ENCODE peak calls at places on chromosomes 4 and X, in four cellular contexts. Y is progenitor cell of endocrine pancreas, U is GM23248, E is hippocampal formation. Z is an unnamed sample.

GRCh38 chr4:16237715-16238114 is 11.4 kb upstream of the TAPT1 start:
- DNase-seq in E (no peak), U (no peak), Y (no peak), Z (no peak)

GRCh38 chrX:38754102-38754790 is 47.0 kb upstream of the MID1IP1 start:
- DNase-seq in E (peak; percentile 3), Y (no peak), U (peak; percentile 61), Z (no peak)

GRCh38 chr4:36325499-36325898 is 44.1 kb downstream of the DTHD1 start:
- DNase-seq in U (no peak), Y (no peak), E (no peak), Z (no peak)

GRCh38 chrX:371907-372306 is 14.8 kb downstream of the PPP2R3B start:
- DNase-seq in Y (no peak), U (no peak), E (no peak), Z (no peak)

GRCh38 chrX:42948723-42949122 is 170.8 kb upstream of the PPP1R2C start:
- DNase-seq in E (no peak), U (no peak), Y (no peak), Z (no peak)

GRCh38 chrX:134573683-134574035 is 84.6 kb downstream of the PLAC1 start:
- DNase-seq in Y (no peak), E (no peak), U (no peak), Z (no peak)

GRCh38 chr4:124631760-124632159 is 80.8 kb downstream of the ANKRD50 start:
- DNase-seq in U (peak; percentile 98), E (no peak), Y (no peak), Z (peak; percentile 73)

GRCh38 chrX:43666301-43666912 is 10.3 kb downstream of the MAOA start:
- DNase-seq in U (no peak), Y (no peak), E (no peak), Z (no peak)

GRCh38 chr4:148831945-148832344 is 389.7 kb upstream of the NR3C2 start:
- DNase-seq in E (no peak), Y (no peak), U (peak; percentile 92), Z (no peak)

GRCh38 chr4:22485751-22486150 is 30.1 kb downstream of the ADGRA3 start:
- DNase-seq in E (no peak), U (peak; percentile 84), Y (no peak), Z (no peak)